ENCODE peak calls at places on chromosomes 7 and 10, in six cellular contexts. One of them, this sample, is unnamed.

GRCh38 chr7:105849122-105849855 is 27.1 kb downstream of the ATXN7L1 start:
- DNase-seq in NCI-H1694 treated with DMSO at 0.1 percent for 48 hours: no peak
- DNase-seq in stimulated activated CD4-positive, alpha-beta T cell treated with anti-CD3 and anti-CD28 coated beads, TNF-alpha, amount 100 ng/mL, for 1 hour: peak
- DNase-seq in activated effector memory CD4-positive, alpha-beta T cell treated with Interleukin-2 at 50 U/mL for 16 hours: peak
- DNase-seq in GM12892: no peak
- DNase-seq in occipital lobe: no peak
- DNase-seq in this sample: peak

GRCh38 chr10:117431160-117431559 is 55.9 kb upstream of the PDZD8 start:
- DNase-seq in NCI-H1694 treated with DMSO at 0.1 percent for 48 hours: no peak
- DNase-seq in stimulated activated CD4-positive, alpha-beta T cell treated with anti-CD3 and anti-CD28 coated beads, TNF-alpha, amount 100 ng/mL, for 1 hour: no peak
- DNase-seq in activated effector memory CD4-positive, alpha-beta T cell treated with Interleukin-2 at 50 U/mL for 16 hours: no peak
- DNase-seq in GM12892: no peak
- DNase-seq in occipital lobe: peak
- DNase-seq in this sample: no peak

GRCh38 chr7:131011437-131011752 is 277.4 kb upstream of the KLF14 start:
- DNase-seq in NCI-H1694 treated with DMSO at 0.1 percent for 48 hours: no peak
- DNase-seq in stimulated activated CD4-positive, alpha-beta T cell treated with anti-CD3 and anti-CD28 coated beads, TNF-alpha, amount 100 ng/mL, for 1 hour: no peak
- DNase-seq in activated effector memory CD4-positive, alpha-beta T cell treated with Interleukin-2 at 50 U/mL for 16 hours: no peak
- DNase-seq in GM12892: no peak
- DNase-seq in occipital lobe: peak
- DNase-seq in this sample: no peak

GRCh38 chr7:77830649-77831355 is 32.2 kb downstream of the PHTF2 start:
- DNase-seq in NCI-H1694 treated with DMSO at 0.1 percent for 48 hours: no peak
- DNase-seq in stimulated activated CD4-positive, alpha-beta T cell treated with anti-CD3 and anti-CD28 coated beads, TNF-alpha, amount 100 ng/mL, for 1 hour: no peak
- DNase-seq in activated effector memory CD4-positive, alpha-beta T cell treated with Interleukin-2 at 50 U/mL for 16 hours: no peak
- DNase-seq in GM12892: no peak
- DNase-seq in occipital lobe: no peak
- DNase-seq in this sample: no peak

GRCh38 chr10:48523820-48524758 is 80.8 kb downstream of the ARHGAP22 start:
- DNase-seq in NCI-H1694 treated with DMSO at 0.1 percent for 48 hours: no peak
- DNase-seq in stimulated activated CD4-positive, alpha-beta T cell treated with anti-CD3 and anti-CD28 coated beads, TNF-alpha, amount 100 ng/mL, for 1 hour: no peak
- DNase-seq in activated effector memory CD4-positive, alpha-beta T cell treated with Interleukin-2 at 50 U/mL for 16 hours: no peak
- DNase-seq in GM12892: peak
- DNase-seq in occipital lobe: no peak
- DNase-seq in this sample: no peak

GRCh38 chr10:95644935-95645334 is 11.6 kb downstream of the ALDH18A1 start:
- DNase-seq in NCI-H1694 treated with DMSO at 0.1 percent for 48 hours: no peak
- DNase-seq in stimulated activated CD4-positive, alpha-beta T cell treated with anti-CD3 and anti-CD28 coated beads, TNF-alpha, amount 100 ng/mL, for 1 hour: no peak
- DNase-seq in activated effector memory CD4-positive, alpha-beta T cell treated with Interleukin-2 at 50 U/mL for 16 hours: no peak
- DNase-seq in GM12892: no peak
- DNase-seq in occipital lobe: no peak
- DNase-seq in this sample: no peak

GRCh38 chr7:459584-460373 is 59.9 kb downstream of the PDGFA start:
- DNase-seq in NCI-H1694 treated with DMSO at 0.1 percent for 48 hours: no peak
- DNase-seq in stimulated activated CD4-positive, alpha-beta T cell treated with anti-CD3 and anti-CD28 coated beads, TNF-alpha, amount 100 ng/mL, for 1 hour: no peak
- DNase-seq in activated effector memory CD4-positive, alpha-beta T cell treated with Interleukin-2 at 50 U/mL for 16 hours: no peak
- DNase-seq in GM12892: no peak
- DNase-seq in occipital lobe: no peak
- DNase-seq in this sample: no peak

GRCh38 chr7:5533821-5534367 is 110.3 kb upstream of the TNRC18 start:
- DNase-seq in NCI-H1694 treated with DMSO at 0.1 percent for 48 hours: no peak
- DNase-seq in stimulated activated CD4-positive, alpha-beta T cell treated with anti-CD3 and anti-CD28 coated beads, TNF-alpha, amount 100 ng/mL, for 1 hour: no peak
- DNase-seq in activated effector memory CD4-positive, alpha-beta T cell treated with Interleukin-2 at 50 U/mL for 16 hours: no peak
- DNase-seq in GM12892: no peak
- DNase-seq in occipital lobe: no peak
- DNase-seq in this sample: no peak

GRCh38 chr7:139490130-139490529 is 6.7 kb upstream of the KLRG2 start:
- DNase-seq in NCI-H1694 treated with DMSO at 0.1 percent for 48 hours: no peak
- DNase-seq in stimulated activated CD4-positive, alpha-beta T cell treated with anti-CD3 and anti-CD28 coated beads, TNF-alpha, amount 100 ng/mL, for 1 hour: no peak
- DNase-seq in activated effector memory CD4-positive, alpha-beta T cell treated with Interleukin-2 at 50 U/mL for 16 hours: no peak
- DNase-seq in GM12892: no peak
- DNase-seq in occipital lobe: no peak
- DNase-seq in this sample: no peak

GRCh38 chr7:92880212-92881090 is 44.1 kb upstream of the CDK6 start:
- DNase-seq in NCI-H1694 treated with DMSO at 0.1 percent for 48 hours: no peak
- DNase-seq in stimulated activated CD4-positive, alpha-beta T cell treated with anti-CD3 and anti-CD28 coated beads, TNF-alpha, amount 100 ng/mL, for 1 hour: no peak
- DNase-seq in activated effector memory CD4-positive, alpha-beta T cell treated with Interleukin-2 at 50 U/mL for 16 hours: no peak
- DNase-seq in GM12892: no peak
- DNase-seq in occipital lobe: no peak
- DNase-seq in this sample: no peak

GRCh38 chr7:38232475-38233366 is 40.7 kb downstream of the TARP start:
- DNase-seq in NCI-H1694 treated with DMSO at 0.1 percent for 48 hours: no peak
- DNase-seq in stimulated activated CD4-positive, alpha-beta T cell treated with anti-CD3 and anti-CD28 coated beads, TNF-alpha, amount 100 ng/mL, for 1 hour: peak
- DNase-seq in activated effector memory CD4-positive, alpha-beta T cell treated with Interleukin-2 at 50 U/mL for 16 hours: peak
- DNase-seq in GM12892: no peak
- DNase-seq in occipital lobe: no peak
- DNase-seq in this sample: peak

GRCh38 chr7:137169282-137169698 is 174.2 kb downstream of the PTN start:
- DNase-seq in NCI-H1694 treated with DMSO at 0.1 percent for 48 hours: no peak
- DNase-seq in stimulated activated CD4-positive, alpha-beta T cell treated with anti-CD3 and anti-CD28 coated beads, TNF-alpha, amount 100 ng/mL, for 1 hour: no peak
- DNase-seq in activated effector memory CD4-positive, alpha-beta T cell treated with Interleukin-2 at 50 U/mL for 16 hours: no peak
- DNase-seq in GM12892: no peak
- DNase-seq in occipital lobe: peak
- DNase-seq in this sample: no peak

GRCh38 chr10:29356931-29357330 is 68.1 kb downstream of the LYZL1 start:
- DNase-seq in NCI-H1694 treated with DMSO at 0.1 percent for 48 hours: no peak
- DNase-seq in stimulated activated CD4-positive, alpha-beta T cell treated with anti-CD3 and anti-CD28 coated beads, TNF-alpha, amount 100 ng/mL, for 1 hour: no peak
- DNase-seq in activated effector memory CD4-positive, alpha-beta T cell treated with Interleukin-2 at 50 U/mL for 16 hours: no peak
- DNase-seq in GM12892: no peak
- DNase-seq in occipital lobe: no peak
- DNase-seq in this sample: no peak

GRCh38 chr10:79981673-79982485 is 33.0 kb upstream of the SFTPD start:
- DNase-seq in NCI-H1694 treated with DMSO at 0.1 percent for 48 hours: no peak
- DNase-seq in stimulated activated CD4-positive, alpha-beta T cell treated with anti-CD3 and anti-CD28 coated beads, TNF-alpha, amount 100 ng/mL, for 1 hour: no peak
- DNase-seq in activated effector memory CD4-positive, alpha-beta T cell treated with Interleukin-2 at 50 U/mL for 16 hours: no peak
- DNase-seq in GM12892: no peak
- DNase-seq in occipital lobe: peak
- DNase-seq in this sample: no peak

GRCh38 chr10:33211123-33211878 is 123.2 kb downstream of the NRP1 start:
- DNase-seq in NCI-H1694 treated with DMSO at 0.1 percent for 48 hours: peak
- DNase-seq in stimulated activated CD4-positive, alpha-beta T cell treated with anti-CD3 and anti-CD28 coated beads, TNF-alpha, amount 100 ng/mL, for 1 hour: no peak
- DNase-seq in activated effector memory CD4-positive, alpha-beta T cell treated with Interleukin-2 at 50 U/mL for 16 hours: no peak
- DNase-seq in GM12892: no peak
- DNase-seq in occipital lobe: no peak
- DNase-seq in this sample: no peak

GRCh38 chr7:28586736-28587135 is 174.4 kb downstream of the CREB5 start:
- DNase-seq in NCI-H1694 treated with DMSO at 0.1 percent for 48 hours: no peak
- DNase-seq in stimulated activated CD4-positive, alpha-beta T cell treated with anti-CD3 and anti-CD28 coated beads, TNF-alpha, amount 100 ng/mL, for 1 hour: no peak
- DNase-seq in activated effector memory CD4-positive, alpha-beta T cell treated with Interleukin-2 at 50 U/mL for 16 hours: no peak
- DNase-seq in GM12892: no peak
- DNase-seq in occipital lobe: no peak
- DNase-seq in this sample: no peak

GRCh38 chr10:86976362-86977056 is 8.2 kb downstream of the ADIRF start:
- DNase-seq in NCI-H1694 treated with DMSO at 0.1 percent for 48 hours: no peak
- DNase-seq in stimulated activated CD4-positive, alpha-beta T cell treated with anti-CD3 and anti-CD28 coated beads, TNF-alpha, amount 100 ng/mL, for 1 hour: no peak
- DNase-seq in activated effector memory CD4-positive, alpha-beta T cell treated with Interleukin-2 at 50 U/mL for 16 hours: no peak
- DNase-seq in GM12892: no peak
- DNase-seq in occipital lobe: no peak
- DNase-seq in this sample: no peak

GRCh38 chr7:71563276-71563675 is 431.3 kb downstream of the GALNT17 start:
- DNase-seq in NCI-H1694 treated with DMSO at 0.1 percent for 48 hours: no peak
- DNase-seq in stimulated activated CD4-positive, alpha-beta T cell treated with anti-CD3 and anti-CD28 coated beads, TNF-alpha, amount 100 ng/mL, for 1 hour: no peak
- DNase-seq in activated effector memory CD4-positive, alpha-beta T cell treated with Interleukin-2 at 50 U/mL for 16 hours: no peak
- DNase-seq in GM12892: no peak
- DNase-seq in occipital lobe: no peak
- DNase-seq in this sample: no peak

GRCh38 chr10:50309342-50309741 is 58.0 kb upstream of the ASAH2 start:
- DNase-seq in NCI-H1694 treated with DMSO at 0.1 percent for 48 hours: no peak
- DNase-seq in stimulated activated CD4-positive, alpha-beta T cell treated with anti-CD3 and anti-CD28 coated beads, TNF-alpha, amount 100 ng/mL, for 1 hour: no peak
- DNase-seq in activated effector memory CD4-positive, alpha-beta T cell treated with Interleukin-2 at 50 U/mL for 16 hours: no peak
- DNase-seq in GM12892: no peak
- DNase-seq in occipital lobe: no peak
- DNase-seq in this sample: no peak

GRCh38 chr7:41336981-41337380 is 365.9 kb downstream of the INHBA start:
- DNase-seq in NCI-H1694 treated with DMSO at 0.1 percent for 48 hours: no peak
- DNase-seq in stimulated activated CD4-positive, alpha-beta T cell treated with anti-CD3 and anti-CD28 coated beads, TNF-alpha, amount 100 ng/mL, for 1 hour: no peak
- DNase-seq in activated effector memory CD4-positive, alpha-beta T cell treated with Interleukin-2 at 50 U/mL for 16 hours: no peak
- DNase-seq in GM12892: no peak
- DNase-seq in occipital lobe: no peak
- DNase-seq in this sample: no peak

GRCh38 chr10:29646238-29646902 is 11.6 kb upstream of the SVIL start:
- DNase-seq in NCI-H1694 treated with DMSO at 0.1 percent for 48 hours: peak
- DNase-seq in stimulated activated CD4-positive, alpha-beta T cell treated with anti-CD3 and anti-CD28 coated beads, TNF-alpha, amount 100 ng/mL, for 1 hour: no peak
- DNase-seq in activated effector memory CD4-positive, alpha-beta T cell treated with Interleukin-2 at 50 U/mL for 16 hours: no peak
- DNase-seq in GM12892: no peak
- DNase-seq in occipital lobe: no peak
- DNase-seq in this sample: no peak

GRCh38 chr7:128917061-128917460 is 6.6 kb upstream of the KCP start:
- DNase-seq in NCI-H1694 treated with DMSO at 0.1 percent for 48 hours: no peak
- DNase-seq in stimulated activated CD4-positive, alpha-beta T cell treated with anti-CD3 and anti-CD28 coated beads, TNF-alpha, amount 100 ng/mL, for 1 hour: no peak
- DNase-seq in activated effector memory CD4-positive, alpha-beta T cell treated with Interleukin-2 at 50 U/mL for 16 hours: no peak
- DNase-seq in GM12892: no peak
- DNase-seq in occipital lobe: no peak
- DNase-seq in this sample: no peak

GRCh38 chr10:12712284-12712983 is 289.1 kb downstream of the CCDC3 start:
- DNase-seq in NCI-H1694 treated with DMSO at 0.1 percent for 48 hours: no peak
- DNase-seq in stimulated activated CD4-positive, alpha-beta T cell treated with anti-CD3 and anti-CD28 coated beads, TNF-alpha, amount 100 ng/mL, for 1 hour: no peak
- DNase-seq in activated effector memory CD4-positive, alpha-beta T cell treated with Interleukin-2 at 50 U/mL for 16 hours: no peak
- DNase-seq in GM12892: no peak
- DNase-seq in occipital lobe: no peak
- DNase-seq in this sample: no peak

GRCh38 chr10:123496336-123496735 is 169.8 kb upstream of the GPR26 start:
- DNase-seq in NCI-H1694 treated with DMSO at 0.1 percent for 48 hours: peak
- DNase-seq in stimulated activated CD4-positive, alpha-beta T cell treated with anti-CD3 and anti-CD28 coated beads, TNF-alpha, amount 100 ng/mL, for 1 hour: no peak
- DNase-seq in activated effector memory CD4-positive, alpha-beta T cell treated with Interleukin-2 at 50 U/mL for 16 hours: no peak
- DNase-seq in GM12892: no peak
- DNase-seq in occipital lobe: no peak
- DNase-seq in this sample: no peak

GRCh38 chr10:45553155-45553554 is 119.4 kb downstream of the ZFAND4 start:
- DNase-seq in NCI-H1694 treated with DMSO at 0.1 percent for 48 hours: no peak
- DNase-seq in stimulated activated CD4-positive, alpha-beta T cell treated with anti-CD3 and anti-CD28 coated beads, TNF-alpha, amount 100 ng/mL, for 1 hour: no peak
- DNase-seq in activated effector memory CD4-positive, alpha-beta T cell treated with Interleukin-2 at 50 U/mL for 16 hours: no peak
- DNase-seq in GM12892: no peak
- DNase-seq in occipital lobe: no peak
- DNase-seq in this sample: no peak

GRCh38 chr7:151840088-151840910 is 36.6 kb downstream of the PRKAG2 start:
- DNase-seq in NCI-H1694 treated with DMSO at 0.1 percent for 48 hours: no peak
- DNase-seq in stimulated activated CD4-positive, alpha-beta T cell treated with anti-CD3 and anti-CD28 coated beads, TNF-alpha, amount 100 ng/mL, for 1 hour: no peak
- DNase-seq in activated effector memory CD4-positive, alpha-beta T cell treated with Interleukin-2 at 50 U/mL for 16 hours: no peak
- DNase-seq in GM12892: no peak
- DNase-seq in occipital lobe: no peak
- DNase-seq in this sample: no peak

GRCh38 chr10:71474702-71475242 is 78.1 kb downstream of the CDH23 start:
- DNase-seq in NCI-H1694 treated with DMSO at 0.1 percent for 48 hours: no peak
- DNase-seq in stimulated activated CD4-positive, alpha-beta T cell treated with anti-CD3 and anti-CD28 coated beads, TNF-alpha, amount 100 ng/mL, for 1 hour: no peak
- DNase-seq in activated effector memory CD4-positive, alpha-beta T cell treated with Interleukin-2 at 50 U/mL for 16 hours: no peak
- DNase-seq in GM12892: no peak
- DNase-seq in occipital lobe: no peak
- DNase-seq in this sample: no peak

GRCh38 chr10:77726301-77726700 is 88.7 kb upstream of the KCNMA1 start:
- DNase-seq in NCI-H1694 treated with DMSO at 0.1 percent for 48 hours: no peak
- DNase-seq in stimulated activated CD4-positive, alpha-beta T cell treated with anti-CD3 and anti-CD28 coated beads, TNF-alpha, amount 100 ng/mL, for 1 hour: no peak
- DNase-seq in activated effector memory CD4-positive, alpha-beta T cell treated with Interleukin-2 at 50 U/mL for 16 hours: no peak
- DNase-seq in GM12892: no peak
- DNase-seq in occipital lobe: no peak
- DNase-seq in this sample: no peak

GRCh38 chr7:4700577-4701235 is 18.6 kb downstream of the FOXK1 start:
- DNase-seq in NCI-H1694 treated with DMSO at 0.1 percent for 48 hours: no peak
- DNase-seq in stimulated activated CD4-positive, alpha-beta T cell treated with anti-CD3 and anti-CD28 coated beads, TNF-alpha, amount 100 ng/mL, for 1 hour: no peak
- DNase-seq in activated effector memory CD4-positive, alpha-beta T cell treated with Interleukin-2 at 50 U/mL for 16 hours: no peak
- DNase-seq in GM12892: no peak
- DNase-seq in occipital lobe: no peak
- DNase-seq in this sample: no peak

GRCh38 chr7:95658676-95659075 is 62.4 kb upstream of the PDK4 start:
- DNase-seq in NCI-H1694 treated with DMSO at 0.1 percent for 48 hours: no peak
- DNase-seq in stimulated activated CD4-positive, alpha-beta T cell treated with anti-CD3 and anti-CD28 coated beads, TNF-alpha, amount 100 ng/mL, for 1 hour: no peak
- DNase-seq in activated effector memory CD4-positive, alpha-beta T cell treated with Interleukin-2 at 50 U/mL for 16 hours: no peak
- DNase-seq in GM12892: no peak
- DNase-seq in occipital lobe: no peak
- DNase-seq in this sample: no peak

GRCh38 chr7:134736381-134736780 is 43.1 kb upstream of the CALD1 start:
- DNase-seq in NCI-H1694 treated with DMSO at 0.1 percent for 48 hours: no peak
- DNase-seq in stimulated activated CD4-positive, alpha-beta T cell treated with anti-CD3 and anti-CD28 coated beads, TNF-alpha, amount 100 ng/mL, for 1 hour: no peak
- DNase-seq in activated effector memory CD4-positive, alpha-beta T cell treated with Interleukin-2 at 50 U/mL for 16 hours: no peak
- DNase-seq in GM12892: no peak
- DNase-seq in occipital lobe: no peak
- DNase-seq in this sample: no peak

GRCh38 chr10:17737021-17737965 is 14.7 kb upstream of the TMEM236 start:
- DNase-seq in NCI-H1694 treated with DMSO at 0.1 percent for 48 hours: peak
- DNase-seq in stimulated activated CD4-positive, alpha-beta T cell treated with anti-CD3 and anti-CD28 coated beads, TNF-alpha, amount 100 ng/mL, for 1 hour: no peak
- DNase-seq in activated effector memory CD4-positive, alpha-beta T cell treated with Interleukin-2 at 50 U/mL for 16 hours: no peak
- DNase-seq in GM12892: no peak
- DNase-seq in occipital lobe: no peak
- DNase-seq in this sample: no peak

GRCh38 chr10:5873515-5873995 is 16.1 kb downstream of the ANKRD16 start:
- DNase-seq in NCI-H1694 treated with DMSO at 0.1 percent for 48 hours: peak
- DNase-seq in stimulated activated CD4-positive, alpha-beta T cell treated with anti-CD3 and anti-CD28 coated beads, TNF-alpha, amount 100 ng/mL, for 1 hour: peak
- DNase-seq in activated effector memory CD4-positive, alpha-beta T cell treated with Interleukin-2 at 50 U/mL for 16 hours: peak
- DNase-seq in GM12892: peak
- DNase-seq in occipital lobe: peak
- DNase-seq in this sample: peak